ENCODE peak calls at places on chromosomes 11 and 22, in ten cellular contexts. B is lower leg skin; S is T follicular helper cell; T is C1 segment of cervical spinal cord; I is activated naive CD4-positive, alpha-beta T cell treated with anti-CD3 and anti-CD28 coated beads for 36 hours; P is AG08395; M is NB4; Z is central memory CD8-positive, alpha-beta T cell; A is NCI-H774; E is NCI-H2171. J is an unnamed sample.

GRCh38 chr22:40251106-40251505 is 73.4 kb downstream of the TNRC6B start:
- DNase-seq in I (no peak), S (no peak), A (no peak), T (no peak), B (no peak), E (no peak), P (no peak), Z (no peak), M (no peak), J (no peak)

GRCh38 chr11:121099885-121100284 is 1.2 kb upstream of the TECTA start:
- DNase-seq in A (no peak), P (peak), M (no peak), Z (no peak), S (no peak), E (no peak), B (no peak), T (no peak), I (no peak), J (no peak)

GRCh38 chr22:32810241-32811133 is 9.0 kb downstream of the TIMP3 start:
- DNase-seq in S (no peak), I (no peak), B (no peak), P (no peak), M (no peak), A (no peak), E (no peak), T (no peak), Z (no peak), J (no peak)

GRCh38 chr11:134380785-134381184 is 31.3 kb downstream of the B3GAT1 start:
- DNase-seq in E (no peak), P (no peak), M (no peak), B (no peak), T (no peak), Z (no peak), A (no peak), I (no peak), S (no peak), J (no peak)

GRCh38 chr11:116072776-116073175 is 568.6 kb upstream of the CADM1 start:
- DNase-seq in Z (no peak), B (no peak), M (no peak), A (no peak), S (no peak), E (no peak), I (no peak), T (no peak), P (no peak), J (no peak)

GRCh38 chr11:70883973-70884688 is 368.2 kb downstream of the SHANK2 start:
- DNase-seq in I (no peak), B (no peak), P (no peak), A (no peak), E (no peak), S (no peak), Z (no peak), T (no peak), M (no peak), J (no peak)

GRCh38 chr11:1936781-1937615 is 10.1 kb upstream of the MRPL23 start:
- DNase-seq in T (no peak), B (no peak), M (no peak), P (no peak), Z (no peak), A (no peak), S (no peak), I (no peak), E (no peak), J (no peak)

GRCh38 chr11:27218498-27219038 is 144.4 kb downstream of the CCDC34 start:
- DNase-seq in M (no peak), P (peak), B (no peak), I (no peak), S (no peak), Z (no peak), A (no peak), T (no peak), E (no peak), J (no peak)

GRCh38 chr11:7673724-7674434 is 579 bp upstream of the CYB5R2 start:
- DNase-seq in E (no peak), P (peak), M (no peak), B (peak), S (no peak), T (no peak), A (peak), I (peak), Z (no peak), J (no peak)

GRCh38 chr11:19715373-19715772 is 2.7 kb downstream of the NAV2 start:
- DNase-seq in B (no peak), T (no peak), I (no peak), S (no peak), Z (no peak), E (no peak), M (no peak), P (peak), A (no peak), J (peak)

GRCh38 chr11:120710354-120711187 is 199.0 kb downstream of the GRIK4 start:
- DNase-seq in E (no peak), S (no peak), T (peak), A (no peak), B (peak), I (no peak), P (peak), M (peak), Z (no peak), J (no peak)

GRCh38 chr22:25777870-25778269 is 35.9 kb downstream of the MYO18B start:
- DNase-seq in I (peak), A (no peak), B (no peak), S (no peak), M (peak), P (peak), T (no peak), Z (no peak), E (no peak), J (peak)

GRCh38 chr11:78798567-78799170 is 224.0 kb upstream of the NARS2 start:
- DNase-seq in A (no peak), B (peak), E (peak), I (peak), T (peak), Z (no peak), M (peak), P (peak), S (peak), J (peak)

GRCh38 chr11:129143335-129143734 is 48.8 kb downstream of the ARHGAP32 start:
- DNase-seq in S (no peak), T (peak), M (peak), I (no peak), B (peak), E (no peak), P (peak), A (no peak), Z (no peak), J (peak)

GRCh38 chr11:72972541-72973128 is 158.4 kb downstream of the ATG16L2 start:
- DNase-seq in B (no peak), Z (no peak), T (no peak), E (no peak), S (no peak), A (no peak), P (peak), I (no peak), M (peak), J (no peak)

GRCh38 chr22:37091986-37092385 is 17.5 kb downstream of the TMPRSS6 start:
- DNase-seq in T (no peak), P (no peak), B (no peak), S (no peak), M (no peak), Z (no peak), A (no peak), E (no peak), I (no peak), J (no peak)

GRCh38 chr11:62574363-62575057 is 819 bp upstream of the EEF1G start:
- DNase-seq in I (peak), B (no peak), Z (no peak), S (no peak), P (peak), E (no peak), A (no peak), T (no peak), M (peak), J (no peak)

GRCh38 chr11:2759228-2760195 is 59.7 kb upstream of the KCNQ1OT1 start:
- DNase-seq in B (no peak), I (no peak), M (no peak), T (no peak), P (no peak), S (no peak), E (no peak), A (no peak), Z (no peak), J (no peak)

GRCh38 chr22:37708580-37709444 is 12.0 kb downstream of the TRIOBP start:
- DNase-seq in T (peak), P (no peak), E (peak), S (no peak), B (no peak), Z (no peak), M (no peak), I (no peak), A (no peak), J (no peak)

GRCh38 chr11:43736502-43737193 is 56.1 kb downstream of the HSD17B12 start:
- DNase-seq in T (no peak), A (no peak), I (no peak), B (no peak), M (peak), E (peak), P (peak), Z (no peak), S (no peak), J (no peak)

GRCh38 chr11:116714902-116715301 is 57.9 kb downstream of the BUD13 start:
- DNase-seq in Z (no peak), I (no peak), S (no peak), A (no peak), M (no peak), B (no peak), P (no peak), T (no peak), E (no peak), J (no peak)

GRCh38 chr11:68038718-68039525 is at the start of gene TCIRG1:
- DNase-seq in T (peak), P (peak), E (no peak), M (peak), S (peak), Z (no peak), B (peak), A (peak), I (peak), J (no peak)

GRCh38 chr11:64659417-64660144 is 63.4 kb downstream of the NRXN2 start:
- DNase-seq in E (no peak), Z (no peak), M (peak), A (no peak), S (no peak), B (no peak), P (peak), T (no peak), I (no peak), J (peak)

GRCh38 chr22:49371325-49372110 is 456.2 kb downstream of the BRD1 start:
- DNase-seq in S (no peak), B (peak), A (no peak), P (no peak), E (no peak), I (no peak), Z (no peak), M (no peak), T (no peak), J (no peak)

GRCh38 chr11:6606471-6607189 is 3.1 kb downstream of the ILK start:
- DNase-seq in M (peak), I (peak), P (peak), E (no peak), A (peak), B (peak), T (peak), S (no peak), Z (no peak), J (peak)

GRCh38 chr11:69378303-69379141 is 84.6 kb downstream of the MYEOV start:
- DNase-seq in I (peak), Z (no peak), A (no peak), B (no peak), S (no peak), E (no peak), T (no peak), P (no peak), M (no peak), J (no peak)

GRCh38 chr11:128802358-128802981 is 64.6 kb downstream of the KCNJ1 start:
- DNase-seq in I (no peak), A (no peak), M (no peak), B (no peak), E (no peak), S (no peak), P (peak), Z (no peak), T (no peak), J (peak)

GRCh38 chr11:72243173-72243566 is 806 bp downstream of the PHOX2A start:
- DNase-seq in P (no peak), Z (no peak), B (no peak), A (no peak), T (no peak), S (no peak), M (no peak), I (no peak), E (no peak), J (no peak)

GRCh38 chr11:27392715-27393114 is 29.7 kb upstream of the CCDC34 start:
- DNase-seq in M (no peak), A (no peak), P (peak), I (no peak), S (no peak), T (no peak), E (no peak), B (no peak), Z (no peak), J (no peak)